ENCODE peak calls at places on chromosomes 5 and 9, in four cellular contexts. One of them, this sample, is unnamed.

GRCh38 chr9:129071526-129072131 is 9.3 kb upstream of the DOLPP1 start:
- DNase-seq in AG04449: no peak
- DNase-seq in ovary: no peak
- DNase-seq in cardiac fibroblast: no peak
- DNase-seq in this sample: no peak

GRCh38 chr9:128150594-128151342 is 1.5 kb downstream of the LCN2 start:
- DNase-seq in cardiac fibroblast: no peak
- DNase-seq in AG04449: no peak
- DNase-seq in ovary: no peak
- DNase-seq in this sample: no peak

GRCh38 chr5:32445831-32446614 is 1.5 kb upstream of the ZFR start:
- DNase-seq in cardiac fibroblast: no peak
- DNase-seq in AG04449: no peak
- DNase-seq in ovary: no peak
- DNase-seq in this sample: no peak

GRCh38 chr5:130710596-130710995 is 454.5 kb downstream of the HINT1 start:
- DNase-seq in AG04449: peak
- DNase-seq in cardiac fibroblast: peak
- DNase-seq in ovary: no peak
- DNase-seq in this sample: no peak

GRCh38 chr5:35903631-35904203 is 34.7 kb downstream of the CAPSL start:
- DNase-seq in AG04449: no peak
- DNase-seq in ovary: no peak
- DNase-seq in cardiac fibroblast: no peak
- DNase-seq in this sample: no peak

GRCh38 chr5:76083555-76084495 is 642 bp downstream of the SV2C start:
- DNase-seq in ovary: no peak
- DNase-seq in AG04449: no peak
- DNase-seq in cardiac fibroblast: no peak
- DNase-seq in this sample: no peak

GRCh38 chr5:176740702-176741565 is 69.4 kb upstream of the UNC5A start:
- DNase-seq in cardiac fibroblast: no peak
- DNase-seq in ovary: no peak
- DNase-seq in AG04449: no peak
- DNase-seq in this sample: peak

GRCh38 chr9:18994263-18994916 is 38.6 kb downstream of the SAXO1 start:
- DNase-seq in ovary: no peak
- DNase-seq in cardiac fibroblast: no peak
- DNase-seq in AG04449: no peak
- DNase-seq in this sample: no peak

GRCh38 chr9:107948086-107948485 is 458.5 kb upstream of the KLF4 start:
- DNase-seq in AG04449: no peak
- DNase-seq in cardiac fibroblast: no peak
- DNase-seq in ovary: no peak
- DNase-seq in this sample: no peak

GRCh38 chr5:107154598-107154997 is 516.1 kb downstream of the EFNA5 start:
- DNase-seq in cardiac fibroblast: no peak
- DNase-seq in ovary: no peak
- DNase-seq in AG04449: no peak
- DNase-seq in this sample: no peak

GRCh38 chr5:105688227-105688807 is 1982.4 kb downstream of the EFNA5 start:
- DNase-seq in ovary: no peak
- DNase-seq in AG04449: no peak
- DNase-seq in cardiac fibroblast: no peak
- DNase-seq in this sample: no peak

GRCh38 chr9:3954228-3954949 is 345.5 kb downstream of the GLIS3 start:
- DNase-seq in cardiac fibroblast: no peak
- DNase-seq in ovary: no peak
- DNase-seq in AG04449: no peak
- DNase-seq in this sample: no peak

GRCh38 chr5:76710991-76711390 is 4.9 kb upstream of the F2R start:
- DNase-seq in AG04449: no peak
- DNase-seq in ovary: no peak
- DNase-seq in cardiac fibroblast: peak
- DNase-seq in this sample: no peak

GRCh38 chr5:138054863-138055558 is 22.1 kb upstream of the FAM13B start:
- DNase-seq in cardiac fibroblast: peak
- DNase-seq in ovary: peak
- DNase-seq in AG04449: no peak
- DNase-seq in this sample: no peak

GRCh38 chr5:11182441-11183080 is 421.5 kb upstream of the DAP start:
- DNase-seq in ovary: no peak
- DNase-seq in AG04449: peak
- DNase-seq in cardiac fibroblast: peak
- DNase-seq in this sample: no peak

GRCh38 chr5:42499016-42499415 is 75.8 kb downstream of the GHR start:
- DNase-seq in AG04449: no peak
- DNase-seq in ovary: no peak
- DNase-seq in cardiac fibroblast: no peak
- DNase-seq in this sample: no peak

GRCh38 chr9:93126151-93126781 is 7.8 kb downstream of the NINJ1 start:
- DNase-seq in AG04449: no peak
- DNase-seq in ovary: no peak
- DNase-seq in cardiac fibroblast: no peak
- DNase-seq in this sample: no peak

DNA sequence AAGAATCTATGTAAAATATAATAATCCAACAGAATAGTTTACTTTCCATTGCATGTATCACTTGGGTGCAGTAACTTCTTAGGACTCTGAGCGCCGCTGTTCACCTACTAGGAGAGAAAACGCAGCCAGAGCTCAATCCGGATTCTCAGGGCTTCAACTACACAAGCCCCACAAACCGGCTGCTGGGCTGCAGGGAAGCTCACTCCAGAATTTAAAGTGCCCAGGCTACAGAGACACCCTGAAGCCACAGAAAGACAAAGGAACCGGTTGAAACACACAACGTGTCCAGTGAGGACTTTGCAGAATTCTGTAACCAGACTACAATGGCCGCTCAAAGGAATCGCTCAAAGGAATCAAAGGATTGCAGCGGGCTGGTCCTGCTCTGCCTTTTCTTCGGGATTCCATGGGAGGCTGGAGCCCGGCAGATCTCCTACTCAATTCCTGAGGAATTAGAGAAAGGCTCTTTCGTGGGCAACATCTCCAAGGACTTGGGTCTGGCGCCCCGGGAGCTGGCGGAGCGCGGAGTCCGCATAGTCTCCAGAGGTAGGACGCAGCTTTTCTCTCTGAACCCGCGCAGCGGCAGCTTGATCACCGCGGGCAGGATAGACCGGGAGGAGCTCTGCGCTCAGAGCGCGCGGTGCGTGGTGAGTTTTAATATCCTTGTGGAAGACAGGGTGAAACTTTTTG is at the start of gene PCDHGA10:
- DNase-seq in AG04449: no peak
- DNase-seq in cardiac fibroblast: peak
- DNase-seq in ovary: no peak
- DNase-seq in this sample: no peak
- TF ChIP-seq CTCF in AG04449: peak
- TF ChIP-seq CTCF in cardiac fibroblast: peak
- TF ChIP-seq CTCF in ovary: no peak
- TF ChIP-seq CTCF in this sample: peak

DNA sequence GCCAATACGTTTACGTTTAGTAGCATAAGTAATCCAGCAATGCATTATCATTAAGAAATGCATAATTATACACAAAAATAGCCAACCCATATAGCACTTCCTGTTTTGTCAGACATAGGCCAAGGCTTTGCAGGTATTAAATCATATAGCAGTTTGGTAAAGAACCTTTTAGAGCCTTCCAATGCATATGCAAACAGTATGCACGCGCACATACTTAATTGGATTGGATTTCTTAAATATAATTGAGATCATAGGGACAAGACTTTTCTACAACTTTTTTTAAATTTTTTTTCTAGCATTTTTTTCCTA is 718 bp upstream of the SPTLC1 start:
- DNase-seq in ovary: no peak
- DNase-seq in cardiac fibroblast: no peak
- DNase-seq in AG04449: no peak
- DNase-seq in this sample: no peak
- H3K4me3 ChIP-seq in ovary: peak
- H3K4me3 ChIP-seq in cardiac fibroblast: peak
- H3K4me3 ChIP-seq in AG04449: peak
- H3K4me3 ChIP-seq in this sample: peak

GRCh38 chr5:168298949-168299348 is 7.5 kb downstream of the WWC1 start:
- DNase-seq in cardiac fibroblast: no peak
- DNase-seq in AG04449: no peak
- DNase-seq in ovary: no peak
- DNase-seq in this sample: no peak

GRCh38 chr5:168301593-168302388 is 10.3 kb downstream of the WWC1 start:
- DNase-seq in cardiac fibroblast: no peak
- DNase-seq in AG04449: no peak
- DNase-seq in ovary: no peak
- DNase-seq in this sample: no peak

GRCh38 chr5:168302785-168303184 is 11.3 kb downstream of the WWC1 start:
- DNase-seq in cardiac fibroblast: no peak
- DNase-seq in ovary: no peak
- DNase-seq in AG04449: no peak
- DNase-seq in this sample: no peak

GRCh38 chr5:168299372-168299771 is 7.9 kb downstream of the WWC1 start:
- DNase-seq in AG04449: no peak
- DNase-seq in cardiac fibroblast: no peak
- DNase-seq in ovary: no peak
- DNase-seq in this sample: no peak

DNA sequence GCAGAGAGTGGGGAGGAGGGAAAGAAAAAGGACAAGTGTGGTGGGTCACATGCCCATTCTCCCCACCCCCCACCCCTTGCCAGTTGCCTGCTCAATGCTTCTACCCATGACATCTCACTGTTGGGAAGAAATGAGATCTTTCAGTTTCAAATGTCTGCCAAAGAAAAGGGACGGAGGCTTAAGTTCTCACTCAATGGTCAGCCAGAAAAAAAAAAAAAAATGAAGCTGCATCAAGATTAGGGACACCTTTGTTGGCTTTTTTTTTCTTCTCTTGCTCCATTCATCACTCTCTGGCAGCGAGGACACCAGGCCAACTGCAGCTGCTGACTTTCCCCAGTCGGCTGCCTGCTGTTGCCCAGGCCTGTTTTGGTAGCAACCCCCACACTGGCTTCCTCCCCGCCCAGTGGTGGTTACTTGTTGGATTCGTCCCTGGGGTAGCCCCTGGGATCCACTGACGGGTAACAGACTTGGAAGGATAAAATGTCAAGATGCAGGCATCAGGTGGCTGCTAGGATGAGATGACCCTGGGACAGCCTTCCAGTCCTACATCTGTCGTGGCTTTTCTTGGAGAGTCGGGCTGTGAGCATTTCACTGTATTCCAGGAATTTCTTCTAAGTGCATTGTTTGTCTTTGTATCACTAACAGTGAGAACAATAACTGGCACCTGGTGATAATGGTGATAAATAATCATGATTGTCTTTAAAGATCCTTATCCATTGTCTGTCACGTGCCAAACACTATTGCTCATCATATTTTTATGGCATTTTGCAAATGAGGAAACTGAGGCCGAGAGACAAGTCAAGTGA is 9.1 kb downstream of the WWC1 start:
- DNase-seq in AG04449: no peak
- DNase-seq in cardiac fibroblast: no peak
- DNase-seq in ovary: no peak
- DNase-seq in this sample: no peak
- TF ChIP-seq CTCF in AG04449: no peak
- TF ChIP-seq CTCF in cardiac fibroblast: no peak
- TF ChIP-seq CTCF in ovary: no peak
- TF ChIP-seq CTCF in this sample: no peak

GRCh38 chr5:139638090-139638735 is 9.9 kb upstream of the CXXC5 start:
- DNase-seq in AG04449: no peak
- DNase-seq in cardiac fibroblast: peak
- DNase-seq in ovary: peak
- DNase-seq in this sample: peak
- H3K4me3 ChIP-seq in AG04449: peak
- H3K4me3 ChIP-seq in cardiac fibroblast: peak
- H3K4me3 ChIP-seq in ovary: peak
- H3K4me3 ChIP-seq in this sample: peak

GRCh38 chr5:61202213-61202612 is 39.9 kb upstream of the SMIM15 start:
- DNase-seq in AG04449: peak
- DNase-seq in ovary: no peak
- DNase-seq in cardiac fibroblast: no peak
- DNase-seq in this sample: no peak

GRCh38 chr5:61200582-61201155 is 38.4 kb upstream of the SMIM15 start:
- DNase-seq in cardiac fibroblast: peak
- DNase-seq in AG04449: no peak
- DNase-seq in ovary: no peak
- DNase-seq in this sample: no peak

GRCh38 chr5:61198606-61199005 is 36.3 kb upstream of the SMIM15 start:
- DNase-seq in AG04449: no peak
- DNase-seq in cardiac fibroblast: no peak
- DNase-seq in ovary: no peak
- DNase-seq in this sample: no peak
- TF ChIP-seq CTCF in AG04449: no peak
- TF ChIP-seq CTCF in cardiac fibroblast: no peak
- TF ChIP-seq CTCF in ovary: no peak
- TF ChIP-seq CTCF in this sample: no peak

DNA sequence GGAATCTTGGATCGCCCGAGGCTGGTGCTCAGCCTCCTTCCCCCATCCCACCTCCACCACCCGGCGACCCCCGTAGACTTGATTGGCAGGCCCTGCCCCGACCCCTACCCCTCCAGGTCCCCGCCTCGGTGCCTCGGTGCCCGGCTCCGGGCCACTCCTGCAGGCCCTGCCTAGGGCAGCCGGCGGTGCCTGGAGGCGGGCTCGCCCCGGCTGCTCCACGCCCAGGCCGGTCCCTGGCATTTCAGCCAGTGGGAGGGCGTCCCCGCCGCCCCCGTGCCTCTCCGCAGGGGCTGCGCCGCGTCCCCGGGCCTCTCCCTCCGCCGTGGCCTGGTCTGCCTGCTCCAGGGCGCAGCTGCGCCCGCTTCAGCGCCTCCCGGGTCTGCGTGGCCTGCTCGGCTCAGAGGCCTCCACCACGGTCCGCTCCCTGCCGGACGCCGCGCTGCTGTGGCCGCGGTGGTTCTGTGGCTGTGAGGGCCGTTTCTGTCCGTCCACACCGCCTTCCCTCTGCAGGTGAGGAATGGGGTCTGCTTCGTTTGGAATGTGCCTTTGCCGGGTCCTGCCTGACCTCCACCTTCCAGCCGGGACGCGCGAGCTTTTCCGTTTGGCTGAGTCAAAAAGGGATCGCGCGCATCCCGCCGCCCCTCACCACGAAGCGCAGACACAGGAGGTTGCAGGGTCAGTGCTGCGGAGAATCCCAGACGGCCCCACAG is 48.3 kb upstream of the IRX4 start:
- DNase-seq in cardiac fibroblast: no peak
- DNase-seq in AG04449: no peak
- DNase-seq in ovary: peak
- DNase-seq in this sample: no peak
- H3K4me3 ChIP-seq in cardiac fibroblast: no peak
- H3K4me3 ChIP-seq in AG04449: no peak
- H3K4me3 ChIP-seq in ovary: peak
- H3K4me3 ChIP-seq in this sample: peak

This sample was measured in right atrium auricular region.